ENCODE peak calls at places on chromosomes 13 and 19, in nine cellular contexts. L, V, T, H, C, S, U, W and J are unnamed samples.

GRCh38 chr19:50203281-50204080 is at the start of gene MYH14:
- DNase-seq in H (no peak), C (peak), L (peak), T (peak), U (no peak), V (peak), W (peak), S (no peak), J (no peak)

GRCh38 chr19:4567584-4568071 is 8.1 kb upstream of the SEMA6B start:
- DNase-seq in C (peak), S (no peak), L (peak), V (peak), U (no peak), W (peak), T (peak), H (peak), J (no peak)

GRCh38 chr19:41945135-41945766 is 13.9 kb downstream of the RABAC1 start:
- DNase-seq in U (peak), V (no peak), T (peak), L (no peak), S (no peak), W (peak), H (no peak), C (no peak), J (peak)

GRCh38 chr19:31254611-31255010 is 94.6 kb downstream of the TSHZ3 start:
- DNase-seq in U (no peak), W (no peak), T (no peak), L (no peak), H (no peak), V (no peak), S (no peak), C (no peak), J (no peak)

GRCh38 chr13:38103851-38104250 is 234.3 kb upstream of the TRPC4 start:
- DNase-seq in S (no peak), H (no peak), L (no peak), T (no peak), C (no peak), V (no peak), W (no peak), U (no peak), J (no peak)

GRCh38 chr13:101785858-101786257 is 333.4 kb downstream of the ITGBL1 start:
- DNase-seq in C (peak), L (no peak), S (no peak), T (no peak), V (no peak), U (no peak), W (no peak), H (peak), J (no peak)

GRCh38 chr19:46529622-46530451 is 34.2 kb upstream of the PNMA8B start:
- DNase-seq in U (no peak), T (peak), W (peak), C (peak), V (peak), H (peak), S (no peak), L (peak), J (no peak)

GRCh38 chr13:74217816-74218215 is 83.6 kb upstream of the KLF12 start:
- DNase-seq in S (no peak), T (no peak), L (no peak), U (no peak), C (peak), W (no peak), V (no peak), H (no peak), J (no peak)

GRCh38 chr13:43085545-43085944 is 62.2 kb downstream of the DNAJC15 start:
- DNase-seq in V (peak), S (no peak), W (no peak), T (no peak), U (no peak), C (no peak), L (no peak), H (peak), J (no peak)

GRCh38 chr13:84025828-84026227 is 143.6 kb upstream of the SLITRK1 start:
- DNase-seq in L (no peak), C (no peak), V (no peak), U (no peak), W (no peak), T (no peak), S (no peak), H (no peak), J (no peak)

GRCh38 chr19:4581381-4582111 is 22.1 kb upstream of the SEMA6B start:
- DNase-seq in W (no peak), C (no peak), S (no peak), H (no peak), T (no peak), U (peak), V (peak), L (no peak), J (no peak)

GRCh38 chr13:101474419-101474957 is 22.0 kb downstream of the ITGBL1 start:
- DNase-seq in L (no peak), S (peak), W (no peak), T (no peak), U (no peak), C (peak), H (no peak), V (peak), J (no peak)

GRCh38 chr13:59425211-59425721 is 738.5 kb downstream of the DIAPH3 start:
- DNase-seq in L (no peak), C (peak), U (no peak), H (peak), T (no peak), S (peak), V (peak), W (no peak), J (no peak)

GRCh38 chr13:94641432-94641941 is 39.8 kb downstream of the GPR180 start:
- DNase-seq in U (no peak), V (peak), C (peak), T (no peak), S (peak), W (no peak), L (no peak), H (peak), J (no peak)

GRCh38 chr13:67620665-67621064 is 390.5 kb upstream of the PCDH9 start:
- DNase-seq in C (no peak), S (no peak), W (no peak), T (no peak), U (no peak), V (no peak), H (no peak), L (no peak), J (no peak)

GRCh38 chr13:23161176-23161825 is 19.5 kb upstream of the SGCG start:
- DNase-seq in C (no peak), H (no peak), U (no peak), S (no peak), W (no peak), L (no peak), V (peak), T (no peak), J (no peak)

GRCh38 chr13:23692816-23693215 is 122.6 kb downstream of the TNFRSF19 start:
- DNase-seq in U (no peak), L (no peak), H (no peak), W (no peak), V (no peak), S (no peak), T (no peak), C (no peak), J (no peak)

GRCh38 chr13:20270163-20270865 is 38.2 kb upstream of the GJB6 start:
- DNase-seq in L (no peak), V (peak), C (no peak), U (no peak), W (no peak), T (no peak), H (peak), S (no peak), J (no peak)

GRCh38 chr13:76884571-76885202 is 1.5 kb downstream of the KCTD12 start:
- DNase-seq in L (no peak), U (no peak), T (no peak), C (no peak), S (no peak), W (no peak), H (peak), V (peak), J (no peak)

GRCh38 chr19:30884146-30884812 is 465.0 kb downstream of the TSHZ3 start:
- DNase-seq in S (no peak), T (no peak), U (no peak), C (no peak), V (no peak), W (no peak), L (no peak), H (no peak), J (no peak)

GRCh38 chr13:35672611-35673010 is 196.1 kb upstream of the MAB21L1 start:
- DNase-seq in U (no peak), L (no peak), C (no peak), H (no peak), V (no peak), W (no peak), S (peak), T (no peak), J (no peak)

GRCh38 chr19:34237939-34238338 is 16.4 kb upstream of the GARRE1 start:
- DNase-seq in U (no peak), C (no peak), T (no peak), V (no peak), S (no peak), W (no peak), L (no peak), H (no peak), J (no peak)

GRCh38 chr19:31678421-31678820 is 329.2 kb upstream of the TSHZ3 start:
- DNase-seq in H (no peak), C (no peak), W (no peak), T (no peak), L (no peak), V (no peak), S (no peak), U (no peak), J (no peak)

GRCh38 chr13:49466240-49466914 is 22.3 kb downstream of the SETDB2 start:
- DNase-seq in V (no peak), C (no peak), H (no peak), T (no peak), W (no peak), S (no peak), L (no peak), U (no peak), J (no peak)

GRCh38 chr13:71625694-71626093 is 241.3 kb downstream of the DACH1 start:
- DNase-seq in S (peak), W (no peak), H (peak), L (no peak), V (peak), C (no peak), U (no peak), T (no peak), J (no peak)

GRCh38 chr13:101382701-101383100 is 33.6 kb downstream of the NALCN start:
- DNase-seq in T (no peak), C (no peak), H (no peak), L (no peak), W (no peak), V (no peak), S (no peak), U (no peak), J (no peak)

GRCh38 chr19:10852098-10852800 is 4.0 kb downstream of the C19orf38 start:
- DNase-seq in L (no peak), U (no peak), V (peak), H (peak), S (peak), W (no peak), T (no peak), C (peak), J (no peak)

DNA sequence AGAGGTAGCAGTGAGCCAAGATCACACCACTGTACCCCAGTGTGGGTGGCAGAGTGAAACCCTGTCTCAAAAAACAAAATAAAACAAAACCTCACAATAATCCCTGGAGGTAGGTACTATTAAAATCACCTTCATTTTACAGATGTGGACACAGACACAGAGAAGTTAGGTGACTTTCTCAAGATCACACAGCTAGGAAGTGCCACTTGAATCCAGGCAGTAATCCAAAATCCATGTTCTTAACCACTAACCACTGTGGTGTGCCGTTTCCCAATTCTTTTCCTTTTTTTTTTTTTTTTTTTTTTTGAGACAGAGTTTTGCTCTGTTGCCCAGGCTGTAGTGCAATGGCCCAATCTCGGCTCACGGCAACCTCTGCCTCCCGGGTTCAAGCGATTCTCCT is 9.0 kb downstream of the PPP1R14A start:
- DNase-seq in V (peak), C (no peak), L (no peak), T (no peak), H (no peak), W (no peak), S (no peak), U (no peak), J (no peak)
- H3K4me3 ChIP-seq in V (no peak), C (no peak), L (no peak), T (no peak), H (no peak), W (no peak), S (no peak), U (no peak), J (no peak)

DNA sequence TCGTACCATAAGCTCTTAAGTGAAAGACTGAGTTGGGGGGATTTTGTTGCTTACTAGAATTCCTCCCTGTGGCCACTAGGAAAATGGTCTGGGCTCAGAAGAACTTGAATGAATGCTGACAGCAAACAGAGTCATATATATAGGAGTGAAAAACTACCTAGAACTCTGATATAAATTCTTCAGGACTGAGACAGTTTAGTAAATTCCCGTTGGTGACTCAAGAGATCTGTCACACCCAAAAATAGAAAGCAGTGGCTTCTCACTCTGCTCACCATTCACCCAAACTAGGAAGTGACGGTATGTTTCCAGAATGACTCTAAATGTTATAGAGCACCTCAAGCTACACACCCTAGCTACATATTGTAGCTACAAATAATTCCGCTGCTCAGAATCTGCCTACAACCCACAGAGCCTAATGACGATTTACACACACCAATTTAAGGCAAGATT is 116.2 kb downstream of the TBC1D4 start:
- DNase-seq in T (no peak), W (no peak), H (peak), C (peak), U (peak), V (peak), L (no peak), S (peak), J (peak)
- TF ChIP-seq CTCF in T (no peak), W (no peak), H (no peak), C (peak), U (no peak), V (no peak), L (no peak), S (peak), J (no peak)

GRCh38 chr19:3045885-3046603 is 16.3 kb downstream of the TLE5 start:
- DNase-seq in C (no peak), W (no peak), U (no peak), S (no peak), T (no peak), L (no peak), H (no peak), V (no peak), J (no peak)
- H3K4me3 ChIP-seq in C (no peak), W (no peak), U (no peak), S (no peak), T (no peak), L (no peak), H (no peak), V (no peak), J (no peak)

GRCh38 chr19:52369463-52370340 is at the start of gene ZNF880:
- DNase-seq in L (peak), V (peak), W (peak), U (peak), H (peak), T (peak), S (peak), C (peak), J (peak)
- TF ChIP-seq CTCF in L (no peak), V (no peak), W (no peak), U (no peak), H (no peak), T (no peak), S (peak), C (no peak), J (no peak)

DNA sequence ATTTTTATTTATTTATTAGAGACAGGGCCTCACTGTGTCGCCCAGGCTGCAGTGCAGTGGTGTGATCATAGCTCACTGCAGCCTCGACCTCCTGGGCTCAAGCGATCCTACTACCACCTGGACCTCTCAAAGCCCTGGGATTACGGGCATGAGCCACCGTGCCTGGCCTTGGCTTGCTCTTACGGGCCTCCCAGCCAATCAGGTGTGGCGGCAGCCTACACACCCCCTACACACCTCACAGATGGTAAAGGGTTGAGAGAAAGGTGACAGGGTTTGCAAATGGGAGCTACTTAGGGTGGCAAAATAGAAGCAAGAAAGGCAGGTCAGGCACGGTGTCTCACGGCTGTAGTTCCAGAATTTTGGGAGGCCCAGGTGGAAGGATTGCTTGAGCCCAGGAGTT is 1.0 kb upstream of the ZBTB32 start:
- DNase-seq in H (no peak), S (no peak), W (no peak), V (no peak), U (no peak), C (no peak), T (no peak), L (no peak), J (no peak)
- H3K4me3 ChIP-seq in H (no peak), S (no peak), W (no peak), V (no peak), U (peak), C (no peak), T (no peak), L (peak), J (no peak)